ENCODE peak calls at places on chromosome 4, in seven cellular contexts. B is NCI-H345; O is activated CD8-positive, alpha-beta memory T cell treated with anti-CD3 and anti-CD28 coated beads for 48 hours; J is substantia nigra; Y is CD4-positive, alpha-beta T cell; T is stimulated activated CD4-positive, alpha-beta T cell treated with anti-CD3 and anti-CD28 coated beads, Interleukin-12 subunit alpha, Interleukin-12 subunit beta, amount 100 ng/mL, for 4 hours; N is hepatic stellate cell. C is an unnamed sample.
A peak's percentile ranks its signal among the peaks of the same experiment; 100 is the strongest.

GRCh38 chr4:169397762-169398161 is 127.0 kb upstream of the SH3RF1 start:
- DNase-seq in B (peak; percentile 75), O (no peak), J (no peak), Y (no peak), T (no peak), N (no peak), C (no peak)

GRCh38 chr4:25879991-25880641 is 17.3 kb upstream of the SEL1L3 start:
- DNase-seq in B (no peak), O (no peak), J (no peak), Y (no peak), T (no peak), N (no peak), C (no peak)

GRCh38 chr4:75643651-75644050 is 13.3 kb upstream of the CDKL2 start:
- DNase-seq in B (no peak), O (no peak), J (no peak), Y (no peak), T (no peak), N (no peak), C (no peak)

GRCh38 chr4:133741766-133742165 is 459.8 kb downstream of the PABPC4L start:
- DNase-seq in B (no peak), O (no peak), J (no peak), Y (no peak), T (no peak), N (no peak), C (no peak)

GRCh38 chr4:177740563-177740962 is 298.3 kb upstream of the AGA start:
- DNase-seq in B (no peak), O (no peak), J (no peak), Y (no peak), T (no peak), N (no peak), C (no peak)

GRCh38 chr4:95548738-95549245 is at the start of gene UNC5C:
- DNase-seq in B (peak; percentile 19), O (peak; percentile 1), J (peak; percentile 75), Y (no peak), T (no peak), N (peak; percentile 82), C (no peak)

GRCh38 chr4:5992171-5993062 is 25.8 kb downstream of the C4orf50 start:
- DNase-seq in B (peak; percentile 69), O (no peak), J (no peak), Y (no peak), T (no peak), N (no peak), C (no peak)

GRCh38 chr4:140098481-140099132 is 55.4 kb downstream of the MAML3 start:
- DNase-seq in B (no peak), O (no peak), J (no peak), Y (no peak), T (no peak), N (no peak), C (no peak)

GRCh38 chr4:52545099-52546069 is 113.7 kb downstream of the USP46 start:
- DNase-seq in B (peak; percentile 37), O (peak; percentile 37), J (peak; percentile 70), Y (peak; percentile 48), T (peak; percentile 43), N (peak; percentile 76), C (peak; percentile 41)

GRCh38 chr4:99886146-99886545 is 8.1 kb downstream of the LAMTOR3 start:
- DNase-seq in B (no peak), O (no peak), J (no peak), Y (no peak), T (no peak), N (no peak), C (no peak)

GRCh38 chr4:183185018-183185417 is 86.0 kb downstream of the WWC2 start:
- DNase-seq in B (no peak), O (no peak), J (no peak), Y (no peak), T (no peak), N (no peak), C (no peak)

GRCh38 chr4:149095798-149096197 is 653.6 kb upstream of the NR3C2 start:
- DNase-seq in B (no peak), O (no peak), J (no peak), Y (no peak), T (no peak), N (no peak), C (no peak)

GRCh38 chr4:101885574-101885973 is 95.0 kb downstream of the BANK1 start:
- DNase-seq in B (peak; percentile 18), O (no peak), J (no peak), Y (no peak), T (no peak), N (no peak), C (no peak)